ENCODE peak calls at places on chromosomes 4 and X, in four cellular contexts. G is cardiac fibroblast, M is AG04450, Y is breast epithelium. E is an unnamed sample.

GRCh38 chrX:149272690-149273463 is 232.2 kb downstream of the IDS start:
- DNase-seq in G (no peak), Y (no peak), M (no peak), E (no peak)

GRCh38 chrX:17590892-17591740 is 146.2 kb upstream of the SCML1 start:
- DNase-seq in M (no peak), Y (peak; percentile 40), G (peak; percentile 80), E (peak; percentile 71)

GRCh38 chr4:136810626-136811025 is 721.7 kb downstream of the PCDH18 start:
- DNase-seq in M (no peak), Y (no peak), G (peak; percentile 12), E (no peak)

GRCh38 chrX:53445977-53446376 is 11.8 kb upstream of the HSD17B10 start:
- DNase-seq in G (peak; percentile 49), Y (no peak), M (no peak), E (peak; percentile 52)

GRCh38 chr4:7285244-7286122 is 93.1 kb downstream of the SORCS2 start:
- DNase-seq in G (no peak), Y (peak; percentile 55), M (no peak), E (no peak)

GRCh38 chr4:83639849-83640493 is 104.1 kb downstream of the GPAT3 start:
- DNase-seq in Y (peak; percentile 30), G (peak; percentile 88), M (peak; percentile 61), E (peak; percentile 63)

GRCh38 chr4:146346276-146346675 is 131.9 kb downstream of the REELD1 start:
- DNase-seq in G (no peak), M (no peak), Y (no peak), E (no peak)

GRCh38 chrX:41457618-41458192 is 10.6 kb downstream of the NYX start:
- DNase-seq in M (no peak), G (peak; percentile 22), Y (no peak), E (no peak)

GRCh38 chrX:18099745-18100144 is 120.9 kb downstream of the BEND2 start:
- DNase-seq in G (no peak), M (no peak), Y (no peak), E (no peak)

GRCh38 chr4:103720661-103721060 is 876 bp upstream of the TACR3 start:
- DNase-seq in Y (no peak), M (no peak), G (no peak), E (no peak)

DNA sequence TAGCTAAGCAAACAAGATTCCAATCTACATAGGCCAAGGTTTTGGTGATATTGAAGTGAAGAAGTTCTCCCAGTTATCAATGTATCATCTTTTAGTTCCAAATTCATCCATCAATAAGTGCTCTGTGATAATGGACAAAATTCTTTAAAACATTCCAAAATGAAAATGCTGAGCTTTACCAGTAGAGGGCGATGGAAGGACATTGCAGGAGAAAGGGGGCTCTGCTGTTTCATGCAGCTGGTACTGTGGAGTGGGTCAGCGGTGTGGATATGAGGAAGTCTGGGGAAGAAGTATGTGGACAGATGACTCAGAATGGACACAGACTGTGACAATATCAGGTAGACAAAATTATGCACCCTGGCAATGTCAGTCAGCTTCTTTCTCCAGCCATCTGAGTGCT is 46.6 kb upstream of the HS6ST2 start:
- DNase-seq in M (no peak), G (peak; percentile 0), Y (no peak), E (peak; percentile 2)
- TF ChIP-seq CTCF in M (peak; percentile 61), G (peak; percentile 27), Y (no peak), E (peak; percentile 78)

GRCh38 chrX:70039758-70040157 is 10.0 kb downstream of the AWAT2 start:
- DNase-seq in Y (no peak), M (no peak), G (peak; percentile 42), E (no peak)

GRCh38 chrX:70043685-70044084 is 6.1 kb downstream of the AWAT2 start:
- DNase-seq in Y (no peak), G (no peak), M (no peak), E (no peak)

GRCh38 chrX:70044541-70045245 is 5.0 kb downstream of the AWAT2 start:
- DNase-seq in G (peak; percentile 46), M (no peak), Y (no peak), E (no peak)

GRCh38 chrX:70041993-70042392 is 7.7 kb downstream of the AWAT2 start:
- DNase-seq in M (no peak), G (no peak), Y (no peak), E (no peak)

GRCh38 chrX:70042399-70043371 is 7.1 kb downstream of the AWAT2 start:
- DNase-seq in G (peak; percentile 44), M (no peak), Y (peak; percentile 27), E (peak; percentile 41)
- TF ChIP-seq CTCF in G (peak; percentile 10), M (no peak), Y (no peak), E (no peak)

DNA sequence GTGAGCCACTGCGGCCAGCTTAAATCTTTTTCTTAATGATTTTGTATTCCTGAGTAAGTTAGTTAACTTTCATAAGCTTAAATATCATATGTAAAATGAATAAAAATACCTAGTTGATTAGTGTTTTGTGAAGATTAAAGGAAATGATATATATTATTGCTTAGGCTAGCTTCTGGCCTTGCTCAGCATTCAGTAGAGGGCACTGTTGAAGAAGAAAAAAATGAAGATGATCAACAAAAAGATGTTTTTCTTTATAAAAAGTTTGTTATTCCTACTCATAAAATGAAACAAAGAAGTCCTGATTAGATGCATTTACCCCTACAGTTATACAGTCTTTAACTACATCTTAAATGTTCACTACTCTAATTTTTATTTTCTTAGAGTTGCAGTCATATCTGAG is 797.7 kb downstream of the RAPGEF2 start:
- DNase-seq in Y (no peak), M (no peak), G (no peak), E (no peak)
- TF ChIP-seq CTCF in Y (no peak), M (no peak), G (no peak), E (no peak)

GRCh38 chr4:129218355-129218754 is 122.4 kb downstream of the C4orf33 start:
- DNase-seq in Y (no peak), M (no peak), G (peak; percentile 23), E (peak; percentile 24)
- TF ChIP-seq CTCF in Y (no peak), M (no peak), G (no peak), E (no peak)

GRCh38 chr4:40070387-40070786 is 13.7 kb downstream of the N4BP2 start:
- DNase-seq in Y (no peak), G (no peak), M (no peak), E (no peak)
- TF ChIP-seq CTCF in Y (no peak), G (no peak), M (no peak), E (no peak)

E was measured in Calu3.